ENCODE peak calls at places on chromosomes 6 and 20, in ten cellular contexts. K is activated T-helper 1 cell treated with anti-CD3 and anti-CD28 coated beads, Interleukin-2, amount 50 U/mL, for 16 hours; J is CD4-positive, alpha-beta memory T cell; V is stimulated activated CD4-positive, alpha-beta T cell treated with anti-CD3 and anti-CD28 coated beads, TNF-alpha, amount 100 ng/mL, for 4 hours; F is C1 segment of cervical spinal cord; D is brain microvascular endothelial cell; X is fibroblast of mammary gland; T is transverse colon; Q is putamen; Z is globus pallidus. C is an unnamed sample.

GRCh38 chr6:100554228-100554627 is 89.5 kb upstream of the SIM1 start:
- DNase-seq in F (no peak), Q (no peak), J (no peak), K (no peak), Z (no peak), T (no peak), V (no peak), X (no peak), D (no peak), C (no peak)

GRCh38 chr6:90865513-90865912 is 278.6 kb upstream of the MAP3K7 start:
- DNase-seq in D (no peak), J (no peak), V (no peak), K (no peak), X (no peak), Q (no peak), T (no peak), F (no peak), Z (no peak), C (no peak)

GRCh38 chr20:38167851-38168760 is 3.0 kb upstream of the TGM2 start:
- DNase-seq in T (peak; percentile 55), K (no peak), J (no peak), F (no peak), V (no peak), Z (no peak), D (peak; percentile 66), Q (no peak), X (peak; percentile 92), C (no peak)

GRCh38 chr6:154932562-154933027 is 62.5 kb upstream of the TIAM2 start:
- DNase-seq in K (no peak), D (peak; percentile 43), F (no peak), T (no peak), Z (no peak), V (no peak), Q (no peak), X (peak; percentile 95), J (no peak), C (no peak)

GRCh38 chr6:36638579-36638978 is 39.9 kb upstream of the CDKN1A start:
- DNase-seq in X (no peak), T (no peak), Q (no peak), J (no peak), K (no peak), F (no peak), Z (no peak), D (no peak), V (no peak), C (no peak)

GRCh38 chr6:120200853-120201252 is 851.3 kb upstream of the MAN1A1 start:
- DNase-seq in F (no peak), X (no peak), Z (no peak), Q (no peak), J (no peak), V (no peak), K (no peak), D (no peak), T (no peak), C (no peak)

GRCh38 chr6:3331498-3331897 is 72.8 kb downstream of the PSMG4 start:
- DNase-seq in T (no peak), F (no peak), Z (no peak), X (no peak), Q (no peak), J (no peak), D (no peak), K (no peak), V (no peak), C (no peak)

GRCh38 chr6:168279403-168279935 is 40.1 kb downstream of the DACT2 start:
- DNase-seq in Q (no peak), K (no peak), D (no peak), X (no peak), F (no peak), Z (no peak), J (no peak), V (no peak), T (no peak), C (no peak)

GRCh38 chr6:84344005-84344404 is 116.6 kb upstream of the CEP162 start:
- DNase-seq in F (no peak), Q (no peak), X (no peak), Z (no peak), J (no peak), T (no peak), D (no peak), K (no peak), V (no peak), C (no peak)

GRCh38 chr20:45311589-45312211 is 3.6 kb upstream of the MATN4 start:
- DNase-seq in V (peak; percentile 47), X (peak; percentile 45), F (no peak), K (peak; percentile 32), Z (no peak), D (no peak), Q (no peak), J (peak; percentile 49), T (peak; percentile 68), C (no peak)

GRCh38 chr6:34238507-34239239 is 2.0 kb downstream of the HMGA1 start:
- DNase-seq in Z (no peak), V (no peak), K (no peak), X (no peak), Q (no peak), J (no peak), T (no peak), F (no peak), D (no peak), C (no peak)

GRCh38 chr6:30260036-30260504 is 46.9 kb upstream of the TRIM26 start:
- DNase-seq in T (no peak), F (no peak), Z (peak; percentile 1), Q (no peak), V (peak; percentile 38), K (no peak), J (peak; percentile 18), X (no peak), D (no peak), C (no peak)

GRCh38 chr6:164442572-164442971 is 866.8 kb downstream of the C6orf118 start:
- DNase-seq in Q (no peak), J (no peak), F (no peak), Z (no peak), V (no peak), T (no peak), K (no peak), D (no peak), X (no peak), C (no peak)